ENCODE peak calls at places on chromosomes 7 and 10, in ten cellular contexts. Y, A, V, G, Q, O, I, C, U and P are unnamed samples.
A peak's percentile ranks its signal among the peaks of the same experiment; 100 is the strongest.

GRCh38 chr7:73628504-73628903 is 4.2 kb upstream of the MLXIPL start:
- DNase-seq in Y (no peak), A (no peak), V (no peak), G (no peak), Q (no peak), O (no peak), I (no peak), C (no peak), U (no peak), P (no peak)

GRCh38 chr7:27939893-27940292 is 199.9 kb downstream of the TAX1BP1 start:
- DNase-seq in Y (no peak), A (no peak), V (no peak), G (no peak), Q (no peak), O (no peak), I (no peak), C (no peak), U (no peak), P (no peak)

GRCh38 chr7:143514487-143514886 is 36.8 kb downstream of the TAS2R41 start:
- DNase-seq in Y (no peak), A (no peak), V (no peak), G (no peak), Q (no peak), O (no peak), I (no peak), C (no peak), U (no peak), P (no peak)

GRCh38 chr7:111460695-111461094 is 101.6 kb downstream of the IMMP2L start:
- DNase-seq in Y (no peak), A (no peak), V (no peak), G (no peak), Q (no peak), O (no peak), I (no peak), C (no peak), U (no peak), P (no peak)

GRCh38 chr7:79927116-79927515 is 207.5 kb upstream of the GNAI1 start:
- DNase-seq in Y (no peak), A (no peak), V (no peak), G (no peak), Q (no peak), O (no peak), I (no peak), C (no peak), U (no peak), P (no peak)

GRCh38 chr10:71272122-71272771 is 46.8 kb upstream of the SLC29A3 start:
- DNase-seq in Y (no peak), A (no peak), V (no peak), G (no peak), Q (no peak), O (no peak), I (no peak), C (no peak), U (no peak), P (no peak)

GRCh38 chr7:92731327-92732063 is 104.9 kb downstream of the CDK6 start:
- DNase-seq in Y (no peak), A (no peak), V (no peak), G (no peak), Q (no peak), O (no peak), I (no peak), C (peak; percentile 82), U (no peak), P (no peak)

GRCh38 chr10:114631678-114632417 is 26.2 kb downstream of the ABLIM1 start:
- DNase-seq in Y (peak; percentile 77), A (peak; percentile 85), V (no peak), G (no peak), Q (no peak), O (peak; percentile 91), I (peak; percentile 64), C (no peak), U (peak; percentile 57), P (no peak)

GRCh38 chr7:72622532-72622931 is 205.5 kb downstream of the TYW1B start:
- DNase-seq in Y (no peak), A (no peak), V (no peak), G (no peak), Q (no peak), O (no peak), I (no peak), C (no peak), U (no peak), P (no peak)

GRCh38 chr10:25245171-25245570 is 70.4 kb downstream of the GPR158 start:
- DNase-seq in Y (no peak), A (no peak), V (no peak), G (no peak), Q (no peak), O (no peak), I (no peak), C (no peak), U (no peak), P (no peak)
- H3K27ac ChIP-seq in Y (no peak overlapping the region), A (no peak overlapping the region), V (no peak overlapping the region), G (no peak overlapping the region), Q (no peak overlapping the region), O (no peak overlapping the region), I (no peak overlapping the region), C (no peak overlapping the region), U (no peak overlapping the region), P (no peak overlapping the region)

GRCh38 chr10:75825220-75825619 is 393.8 kb downstream of the LRMDA start:
- DNase-seq in Y (no peak), A (no peak), V (no peak), G (no peak), Q (no peak), O (no peak), I (no peak), C (no peak), U (no peak), P (no peak)

GRCh38 chr10:75825656-75826055 is 394.2 kb downstream of the LRMDA start:
- DNase-seq in Y (no peak), A (no peak), V (no peak), G (no peak), Q (no peak), O (no peak), I (no peak), C (no peak), U (no peak), P (no peak)

GRCh38 chr10:75827591-75827990 is 396.2 kb downstream of the LRMDA start:
- DNase-seq in Y (no peak), A (no peak), V (no peak), G (no peak), Q (no peak), O (no peak), I (no peak), C (no peak), U (no peak), P (no peak)
- H3K27ac ChIP-seq in Y (no peak overlapping the region), A (peak overlapping the region; percentile 67), V (no peak overlapping the region), G (no peak overlapping the region), Q (no peak overlapping the region), O (no peak overlapping the region), I (no peak overlapping the region), C (no peak overlapping the region), U (no peak overlapping the region), P (no peak overlapping the region)

GRCh38 chr10:79249156-79250121 is 97.8 kb upstream of the PPIF start:
- DNase-seq in Y (no peak), A (no peak), V (no peak), G (no peak), Q (no peak), O (no peak), I (no peak), C (peak; percentile 82), U (no peak), P (no peak)
- H3K27ac ChIP-seq in Y (no peak overlapping the region), A (no peak overlapping the region), V (peak overlapping the region; percentile 83), G (no peak overlapping the region), Q (no peak overlapping the region), O (no peak overlapping the region), I (peak overlapping the region; percentile 83), C (peak overlapping the region; percentile 92), U (peak overlapping the region; percentile 80), P (no peak overlapping the region)

DNA sequence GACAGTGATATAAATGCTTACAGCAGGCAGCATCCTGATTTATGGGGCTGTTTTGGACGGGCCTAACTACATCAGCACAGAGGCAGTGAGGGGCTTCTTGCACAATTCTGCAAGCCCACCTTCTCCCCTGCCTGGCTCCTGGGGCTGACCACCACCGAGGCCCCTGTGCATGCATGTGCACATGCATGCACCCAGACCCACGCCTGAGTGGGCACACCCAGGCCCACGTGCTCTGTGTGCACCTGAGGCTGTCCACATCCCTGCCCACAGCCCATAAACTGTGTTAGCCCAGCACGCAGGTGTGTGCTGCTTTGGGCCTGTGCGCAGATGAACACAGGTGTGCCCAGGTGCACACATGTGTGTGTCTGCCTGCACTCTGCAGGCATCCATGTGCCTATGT is 40.0 kb downstream of the ZMIZ1 start:
- DNase-seq in Y (no peak), A (no peak), V (no peak), G (no peak), Q (no peak), O (no peak), I (no peak), C (no peak), U (no peak), P (no peak)
- H3K27ac ChIP-seq in Y (no peak overlapping the region), A (no peak overlapping the region), V (no peak overlapping the region), G (no peak overlapping the region), Q (no peak overlapping the region), O (no peak overlapping the region), I (peak overlapping the region; percentile 86), C (no peak overlapping the region), U (no peak overlapping the region), P (no peak overlapping the region)

DNA sequence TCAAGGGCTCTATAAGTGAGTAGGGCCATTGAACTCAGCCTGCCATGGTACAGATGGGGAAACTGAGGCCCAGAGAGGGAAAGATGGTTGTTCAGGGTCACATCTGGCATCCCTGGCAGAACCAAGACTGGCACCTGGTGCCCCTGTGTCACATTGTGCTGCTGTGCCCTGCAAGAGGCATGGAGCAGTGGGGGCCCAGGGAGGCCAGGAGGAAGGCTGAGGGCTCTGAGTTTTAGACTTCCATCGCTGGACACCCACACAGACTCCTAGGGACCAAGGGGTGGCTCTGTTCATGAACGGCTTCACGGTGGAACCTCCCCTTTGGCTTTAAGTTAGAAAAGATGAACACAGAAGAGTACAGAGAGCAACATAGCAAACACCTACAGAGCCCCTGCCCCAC is 66.7 kb upstream of the AQP1 start:
- DNase-seq in Y (no peak), A (no peak), V (no peak), G (no peak), Q (no peak), O (no peak), I (no peak), C (no peak), U (no peak), P (no peak)
- H3K27ac ChIP-seq in Y (no peak overlapping the region), A (no peak overlapping the region), V (no peak overlapping the region), G (no peak overlapping the region), Q (no peak overlapping the region), O (no peak overlapping the region), I (peak overlapping the region; percentile 60), C (no peak overlapping the region), U (peak overlapping the region; percentile 68), P (no peak overlapping the region)

GRCh38 chr7:26399747-26400146 is 108.1 kb downstream of the SNX10 start:
- DNase-seq in Y (no peak), A (no peak), V (no peak), G (no peak), Q (no peak), O (no peak), I (no peak), C (no peak), U (no peak), P (no peak)
- H3K27ac ChIP-seq in Y (no peak overlapping the region), A (peak overlapping the region; percentile 83), V (no peak overlapping the region), G (no peak overlapping the region), Q (no peak overlapping the region), O (no peak overlapping the region), I (no peak overlapping the region), C (no peak overlapping the region), U (no peak overlapping the region), P (no peak overlapping the region)

DNA sequence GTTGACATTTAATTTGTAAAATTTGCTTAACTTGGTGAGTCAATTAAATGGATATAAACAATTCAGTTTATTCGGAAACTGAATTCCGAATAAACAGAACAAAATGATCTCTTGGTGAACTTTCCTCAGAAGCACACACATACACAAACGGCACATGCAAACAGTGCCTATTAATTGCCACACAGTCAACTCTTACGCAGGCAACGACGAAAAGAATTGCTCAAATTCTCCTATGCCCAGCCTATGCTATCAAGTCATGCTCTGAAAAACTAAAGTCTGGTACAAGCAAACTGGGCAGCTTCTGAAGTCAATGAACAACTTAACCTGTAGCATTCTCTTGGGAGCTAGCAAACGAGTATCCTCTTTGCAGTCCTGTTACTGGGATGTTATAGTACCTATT is 38.8 kb upstream of the ASL start:
- DNase-seq in Y (no peak), A (no peak), V (no peak), G (no peak), Q (no peak), O (peak; percentile 81), I (no peak), C (no peak), U (no peak), P (no peak)
- H3K27ac ChIP-seq in Y (no peak overlapping the region), A (no peak overlapping the region), V (no peak overlapping the region), G (no peak overlapping the region), Q (no peak overlapping the region), O (peak overlapping the region; percentile 94), I (no peak overlapping the region), C (no peak overlapping the region), U (no peak overlapping the region), P (no peak overlapping the region)